ENCODE peak calls at places on chromosomes 7 and 10, in nine cellular contexts. D, K, V, S, W, M, Q, J and O are unnamed samples.

GRCh38 chr10:128009768-128010167 is 102.9 kb downstream of the PTPRE start:
- DNase-seq in Q (no peak), W (peak), M (no peak), K (no peak), J (no peak), S (no peak), D (no peak), V (no peak), O (no peak)

GRCh38 chr7:130922206-130923112 is 188.5 kb upstream of the KLF14 start:
- DNase-seq in S (no peak), M (no peak), J (no peak), Q (no peak), W (no peak), D (no peak), V (no peak), K (no peak), O (no peak)

GRCh38 chr7:136865777-136866176 is 2.7 kb upstream of the CHRM2 start:
- DNase-seq in J (no peak), M (no peak), K (no peak), D (no peak), S (no peak), Q (no peak), W (no peak), V (no peak), O (no peak)

GRCh38 chr10:101897633-101898032 is 54.0 kb upstream of the KCNIP2 start:
- DNase-seq in M (no peak), Q (no peak), S (no peak), J (no peak), K (no peak), W (peak), D (no peak), V (no peak), O (no peak)

GRCh38 chr7:14420768-14421167 is 431.3 kb upstream of the ETV1 start:
- DNase-seq in D (no peak), S (no peak), V (no peak), M (no peak), Q (no peak), J (no peak), K (no peak), W (no peak), O (no peak)

GRCh38 chr7:16980539-16980938 is 98.8 kb upstream of the AGR3 start:
- DNase-seq in V (no peak), J (no peak), K (no peak), W (no peak), Q (no peak), S (no peak), M (no peak), D (no peak), O (no peak)

GRCh38 chr10:36188054-36188453 is 546.0 kb upstream of the FZD8 start:
- DNase-seq in W (peak), J (no peak), D (no peak), S (no peak), V (no peak), Q (no peak), M (no peak), K (peak), O (no peak)

GRCh38 chr10:78970261-78970660 is 98.5 kb upstream of the ZMIZ1 start:
- DNase-seq in V (no peak), D (no peak), S (no peak), W (no peak), M (no peak), K (no peak), J (no peak), Q (no peak), O (no peak)

GRCh38 chr7:153404124-153404523 is 644.6 kb downstream of the ACTR3B start:
- DNase-seq in V (no peak), Q (no peak), W (no peak), K (no peak), S (no peak), J (no peak), M (no peak), D (no peak), O (no peak)

GRCh38 chr7:117837841-117838240 is 35.4 kb downstream of the CTTNBP2 start:
- DNase-seq in M (no peak), W (no peak), D (no peak), K (no peak), S (no peak), J (no peak), Q (no peak), V (no peak), O (no peak)

GRCh38 chr10:97849491-97850402 is at the start of gene GOLGA7B:
- DNase-seq in J (no peak), V (no peak), D (peak), Q (peak), S (no peak), W (peak), K (no peak), M (no peak), O (no peak)

GRCh38 chr10:70675496-70676161 is 3.3 kb downstream of the ADAMTS14 start:
- DNase-seq in S (no peak), Q (no peak), K (no peak), J (no peak), M (no peak), W (no peak), V (no peak), D (no peak), O (no peak)

GRCh38 chr10:21797984-21798765 is 205.4 kb downstream of the DNAJC1 start:
- DNase-seq in Q (no peak), D (no peak), V (no peak), S (no peak), K (no peak), J (no peak), M (no peak), W (no peak), O (no peak)

GRCh38 chr7:130288829-130289228 is 4.1 kb upstream of the CPA4 start:
- DNase-seq in W (peak), S (no peak), K (no peak), D (no peak), J (no peak), M (no peak), Q (no peak), V (no peak), O (no peak)

GRCh38 chr10:117468665-117469064 is 73.9 kb upstream of the EMX2 start:
- DNase-seq in D (no peak), K (no peak), Q (no peak), M (no peak), V (no peak), W (no peak), S (no peak), J (no peak), O (no peak)

GRCh38 chr10:45557275-45557905 is 115.2 kb downstream of the ZFAND4 start:
- DNase-seq in S (no peak), W (no peak), Q (no peak), D (no peak), J (no peak), M (no peak), K (no peak), V (no peak), O (no peak)

GRCh38 chr7:125122225-125122624 is 192.6 kb upstream of the POT1 start:
- DNase-seq in W (no peak), K (no peak), J (no peak), Q (no peak), M (no peak), V (no peak), S (no peak), D (peak), O (no peak)

GRCh38 chr7:2022021-2022409 is 210.7 kb downstream of the MAD1L1 start:
- DNase-seq in D (no peak), Q (no peak), W (no peak), J (no peak), S (no peak), V (no peak), M (no peak), K (peak), O (no peak)

GRCh38 chr10:50347394-50347802 is 96.1 kb upstream of the ASAH2 start:
- DNase-seq in V (no peak), S (no peak), Q (no peak), M (no peak), W (peak), D (no peak), J (no peak), K (no peak), O (no peak)

GRCh38 chr10:22598488-22598887 is 115.9 kb downstream of the PIP4K2A start:
- DNase-seq in W (peak), V (no peak), S (no peak), D (no peak), J (no peak), M (no peak), K (no peak), Q (no peak), O (no peak)

GRCh38 chr7:365593-365992 is 75.6 kb downstream of the FOXL3 start:
- DNase-seq in K (peak), V (no peak), W (no peak), J (no peak), S (no peak), M (no peak), D (no peak), Q (no peak), O (no peak)

GRCh38 chr7:105691029-105691691 is 109.9 kb upstream of the EFCAB10 start:
- DNase-seq in S (no peak), K (no peak), M (no peak), J (no peak), D (peak), V (no peak), W (peak), Q (no peak), O (no peak)

GRCh38 chr7:141097430-141097829 is 23.6 kb downstream of the TMEM178B start:
- DNase-seq in V (no peak), S (no peak), K (no peak), J (no peak), Q (no peak), M (no peak), W (peak), D (no peak), O (no peak)

GRCh38 chr7:99029481-99030144 is 114.3 kb downstream of the SMURF1 start:
- DNase-seq in V (no peak), W (no peak), K (no peak), D (no peak), Q (no peak), M (no peak), J (no peak), S (peak), O (no peak)

GRCh38 chr7:127158659-127159058 is 94.1 kb downstream of the GRM8 start:
- DNase-seq in M (no peak), W (no peak), K (no peak), V (no peak), J (no peak), S (no peak), D (no peak), Q (no peak), O (no peak)

GRCh38 chr7:150996289-150997074 is 5.7 kb downstream of the NOS3 start:
- DNase-seq in D (no peak), M (no peak), J (no peak), Q (no peak), W (no peak), S (no peak), V (no peak), K (no peak), O (no peak)

GRCh38 chr10:72062341-72062740 is 26.0 kb downstream of the SPOCK2 start:
- DNase-seq in S (no peak), V (no peak), W (peak), D (no peak), Q (no peak), J (no peak), K (no peak), M (no peak), O (no peak)

GRCh38 chr10:97714401-97715258 is 1.1 kb downstream of the MARVELD1 start:
- DNase-seq in S (peak), D (peak), K (peak), Q (peak), M (peak), W (peak), J (peak), V (no peak), O (peak)

GRCh38 chr7:25597881-25598456 is 369.7 kb upstream of the NPVF start:
- DNase-seq in Q (no peak), J (no peak), S (no peak), W (peak), V (no peak), M (no peak), K (no peak), D (no peak), O (no peak)

GRCh38 chr10:102629661-102630614 is 14.3 kb upstream of the TRIM8 start:
- DNase-seq in D (no peak), Q (no peak), S (no peak), V (no peak), J (no peak), K (peak), W (peak), M (no peak), O (no peak)

GRCh38 chr7:74134117-74134539 is 40.0 kb upstream of the EIF4H start:
- DNase-seq in W (peak), D (no peak), M (peak), Q (no peak), V (no peak), S (no peak), J (no peak), K (no peak), O (no peak)

GRCh38 chr7:16967174-16967868 is 85.5 kb upstream of the AGR3 start:
- DNase-seq in D (no peak), S (no peak), V (no peak), W (peak), J (no peak), K (no peak), M (no peak), Q (no peak), O (no peak)

GRCh38 chr7:22696672-22697071 is 30.3 kb upstream of the IL6 start:
- DNase-seq in V (no peak), W (no peak), J (no peak), K (no peak), D (no peak), Q (no peak), S (no peak), M (peak), O (no peak)

GRCh38 chr10:126387041-126387908 is 1.0 kb downstream of the ADAM12 start:
- DNase-seq in Q (peak), V (no peak), S (peak), K (peak), J (peak), D (peak), M (peak), W (peak), O (peak)

GRCh38 chr10:102368072-102368471 is 27.4 kb upstream of the NFKB2 start:
- DNase-seq in Q (no peak), K (no peak), S (no peak), D (no peak), M (peak), J (no peak), V (no peak), W (peak), O (no peak)

GRCh38 chr10:20133669-20134189 is 317.5 kb downstream of the PLXDC2 start:
- DNase-seq in W (no peak), K (no peak), S (no peak), J (no peak), V (no peak), M (no peak), D (no peak), Q (no peak), O (no peak)